ENCODE peak calls at places on chromosome 20, in eight cellular contexts. One of them, this sample, is unnamed.

GRCh38 chr20:48574383-48574782 is 253.4 kb downstream of the PREX1 start:
- DNase-seq in pancreas: no peak
- DNase-seq in fibroblast of pulmonary artery: peak; percentile 10
- DNase-seq in lower lobe of right lung: no peak
- DNase-seq in naive thymus-derived CD4-positive, alpha-beta T cell: no peak
- DNase-seq in cardiac fibroblast: peak; percentile 7
- DNase-seq in adipocyte: no peak
- DNase-seq in CD8-positive, alpha-beta T cell: no peak
- DNase-seq in this sample: no peak

GRCh38 chr20:47878601-47879004 is 93.3 kb upstream of the SULF2 start:
- DNase-seq in pancreas: no peak
- DNase-seq in fibroblast of pulmonary artery: peak; percentile 63
- DNase-seq in lower lobe of right lung: no peak
- DNase-seq in naive thymus-derived CD4-positive, alpha-beta T cell: no peak
- DNase-seq in cardiac fibroblast: peak; percentile 42
- DNase-seq in adipocyte: no peak
- DNase-seq in CD8-positive, alpha-beta T cell: no peak
- DNase-seq in this sample: no peak

GRCh38 chr20:44031822-44032582 is 117.3 kb downstream of the TOX2 start:
- DNase-seq in pancreas: no peak
- DNase-seq in fibroblast of pulmonary artery: no peak
- DNase-seq in lower lobe of right lung: no peak
- DNase-seq in naive thymus-derived CD4-positive, alpha-beta T cell: no peak
- DNase-seq in cardiac fibroblast: no peak
- DNase-seq in adipocyte: no peak
- DNase-seq in CD8-positive, alpha-beta T cell: no peak
- DNase-seq in this sample: no peak

GRCh38 chr20:1489328-1489727 is 1.9 kb downstream of the SIRPB2 start:
- DNase-seq in pancreas: no peak
- DNase-seq in fibroblast of pulmonary artery: no peak
- DNase-seq in lower lobe of right lung: no peak
- DNase-seq in naive thymus-derived CD4-positive, alpha-beta T cell: no peak
- DNase-seq in cardiac fibroblast: no peak
- DNase-seq in adipocyte: no peak
- DNase-seq in CD8-positive, alpha-beta T cell: no peak
- DNase-seq in this sample: no peak

GRCh38 chr20:32468860-32469259 is 110.7 kb downstream of the ASXL1 start:
- DNase-seq in pancreas: no peak
- DNase-seq in fibroblast of pulmonary artery: no peak
- DNase-seq in lower lobe of right lung: no peak
- DNase-seq in naive thymus-derived CD4-positive, alpha-beta T cell: no peak
- DNase-seq in cardiac fibroblast: no peak
- DNase-seq in adipocyte: no peak
- DNase-seq in CD8-positive, alpha-beta T cell: no peak
- DNase-seq in this sample: no peak

GRCh38 chr20:58981564-58982364 is 708 bp downstream of the NELFCD start:
- DNase-seq in pancreas: no peak
- DNase-seq in fibroblast of pulmonary artery: peak; percentile 19
- DNase-seq in lower lobe of right lung: no peak
- DNase-seq in naive thymus-derived CD4-positive, alpha-beta T cell: peak; percentile 19
- DNase-seq in cardiac fibroblast: peak; percentile 17
- DNase-seq in adipocyte: peak; percentile 39
- DNase-seq in CD8-positive, alpha-beta T cell: no peak
- DNase-seq in this sample: no peak

GRCh38 chr20:19944772-19945459 is 72.2 kb upstream of the NAA20 start:
- DNase-seq in pancreas: no peak
- DNase-seq in fibroblast of pulmonary artery: peak; percentile 40
- DNase-seq in lower lobe of right lung: no peak
- DNase-seq in naive thymus-derived CD4-positive, alpha-beta T cell: no peak
- DNase-seq in cardiac fibroblast: no peak
- DNase-seq in adipocyte: peak; percentile 64
- DNase-seq in CD8-positive, alpha-beta T cell: no peak
- DNase-seq in this sample: no peak

GRCh38 chr20:61985096-61985495 is 80.6 kb downstream of the TAF4 start:
- DNase-seq in pancreas: no peak
- DNase-seq in fibroblast of pulmonary artery: no peak
- DNase-seq in lower lobe of right lung: no peak
- DNase-seq in naive thymus-derived CD4-positive, alpha-beta T cell: no peak
- DNase-seq in cardiac fibroblast: no peak
- DNase-seq in adipocyte: no peak
- DNase-seq in CD8-positive, alpha-beta T cell: no peak
- DNase-seq in this sample: no peak

GRCh38 chr20:59435496-59435895 is 135.1 kb downstream of the EDN3 start:
- DNase-seq in pancreas: no peak
- DNase-seq in fibroblast of pulmonary artery: no peak
- DNase-seq in lower lobe of right lung: no peak
- DNase-seq in naive thymus-derived CD4-positive, alpha-beta T cell: no peak
- DNase-seq in cardiac fibroblast: no peak
- DNase-seq in adipocyte: no peak
- DNase-seq in CD8-positive, alpha-beta T cell: no peak
- DNase-seq in this sample: no peak

GRCh38 chr20:35506872-35507638 is 22.4 kb downstream of the C20orf173 start:
- DNase-seq in pancreas: no peak
- DNase-seq in fibroblast of pulmonary artery: no peak
- DNase-seq in lower lobe of right lung: no peak
- DNase-seq in naive thymus-derived CD4-positive, alpha-beta T cell: no peak
- DNase-seq in cardiac fibroblast: no peak
- DNase-seq in adipocyte: peak; percentile 19
- DNase-seq in CD8-positive, alpha-beta T cell: no peak
- DNase-seq in this sample: no peak

GRCh38 chr20:58209652-58210397 is 18.6 kb downstream of the ANKRD60 start:
- DNase-seq in pancreas: peak; percentile 72
- DNase-seq in fibroblast of pulmonary artery: peak; percentile 77
- DNase-seq in lower lobe of right lung: peak; percentile 91
- DNase-seq in naive thymus-derived CD4-positive, alpha-beta T cell: peak; percentile 82
- DNase-seq in cardiac fibroblast: peak; percentile 78
- DNase-seq in adipocyte: peak; percentile 92
- DNase-seq in CD8-positive, alpha-beta T cell: peak; percentile 85
- DNase-seq in this sample: peak; percentile 70

GRCh38 chr20:53660078-53660909 is 66.7 kb upstream of the ZNF217 start:
- DNase-seq in pancreas: no peak
- DNase-seq in fibroblast of pulmonary artery: peak; percentile 45
- DNase-seq in lower lobe of right lung: no peak
- DNase-seq in naive thymus-derived CD4-positive, alpha-beta T cell: peak; percentile 30
- DNase-seq in cardiac fibroblast: peak; percentile 50
- DNase-seq in adipocyte: peak; percentile 61
- DNase-seq in CD8-positive, alpha-beta T cell: no peak
- DNase-seq in this sample: no peak

GRCh38 chr20:50584687-50585086 is 74.5 kb downstream of the PTPN1 start:
- DNase-seq in pancreas: no peak
- DNase-seq in fibroblast of pulmonary artery: no peak
- DNase-seq in lower lobe of right lung: no peak
- DNase-seq in naive thymus-derived CD4-positive, alpha-beta T cell: no peak
- DNase-seq in cardiac fibroblast: no peak
- DNase-seq in adipocyte: peak; percentile 35
- DNase-seq in CD8-positive, alpha-beta T cell: no peak
- DNase-seq in this sample: no peak
- H3K4me3 ChIP-seq in pancreas: no peak overlapping the region
- H3K4me3 ChIP-seq in fibroblast of pulmonary artery: no peak overlapping the region
- H3K4me3 ChIP-seq in lower lobe of right lung: no peak overlapping the region
- H3K4me3 ChIP-seq in naive thymus-derived CD4-positive, alpha-beta T cell: no peak overlapping the region
- H3K4me3 ChIP-seq in cardiac fibroblast: no peak overlapping the region
- H3K4me3 ChIP-seq in adipocyte: no peak overlapping the region
- H3K4me3 ChIP-seq in CD8-positive, alpha-beta T cell: no peak overlapping the region
- H3K4me3 ChIP-seq in this sample: no peak overlapping the region

DNA sequence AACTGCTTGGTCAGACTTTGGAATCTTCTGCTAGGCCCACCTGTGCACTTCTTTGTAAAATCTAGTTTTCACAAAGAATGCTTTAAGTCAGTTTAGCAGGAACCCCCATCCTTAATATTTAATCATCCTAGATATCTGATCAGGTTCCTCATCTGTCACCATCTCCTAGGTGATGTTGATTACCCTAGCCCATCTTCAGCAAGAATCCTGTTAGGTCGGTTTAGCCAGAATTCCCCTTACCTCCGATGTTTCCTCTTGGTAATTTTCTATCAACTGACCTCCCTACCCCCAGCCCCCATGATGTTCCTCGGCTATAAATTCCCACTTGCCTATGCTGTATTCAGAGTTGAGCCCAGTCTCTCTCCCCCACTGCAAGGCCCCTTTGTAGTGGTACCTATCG is 2.7 kb upstream of the ZNF341 start:
- DNase-seq in pancreas: no peak
- DNase-seq in fibroblast of pulmonary artery: no peak
- DNase-seq in lower lobe of right lung: no peak
- DNase-seq in naive thymus-derived CD4-positive, alpha-beta T cell: no peak
- DNase-seq in cardiac fibroblast: no peak
- DNase-seq in adipocyte: no peak
- DNase-seq in CD8-positive, alpha-beta T cell: no peak
- DNase-seq in this sample: no peak
- H3K4me3 ChIP-seq in pancreas: no peak overlapping the region
- H3K4me3 ChIP-seq in fibroblast of pulmonary artery: no peak overlapping the region
- H3K4me3 ChIP-seq in lower lobe of right lung: no peak overlapping the region
- H3K4me3 ChIP-seq in naive thymus-derived CD4-positive, alpha-beta T cell: no peak overlapping the region
- H3K4me3 ChIP-seq in cardiac fibroblast: no peak overlapping the region
- H3K4me3 ChIP-seq in adipocyte: no peak overlapping the region
- H3K4me3 ChIP-seq in CD8-positive, alpha-beta T cell: no peak overlapping the region
- H3K4me3 ChIP-seq in this sample: no peak overlapping the region

GRCh38 chr20:2800590-2801458 is at the start of gene CPXM1:
- DNase-seq in pancreas: no peak
- DNase-seq in fibroblast of pulmonary artery: no peak
- DNase-seq in lower lobe of right lung: no peak
- DNase-seq in naive thymus-derived CD4-positive, alpha-beta T cell: no peak
- DNase-seq in cardiac fibroblast: no peak
- DNase-seq in adipocyte: peak; percentile 6
- DNase-seq in CD8-positive, alpha-beta T cell: no peak
- DNase-seq in this sample: peak; percentile 27
- H3K4me3 ChIP-seq in pancreas: no peak within 1 kb of the TSS
- H3K4me3 ChIP-seq in fibroblast of pulmonary artery: peak within 1 kb of the TSS; percentile 42
- H3K4me3 ChIP-seq in lower lobe of right lung: peak within 1 kb of the TSS; percentile 39
- H3K4me3 ChIP-seq in naive thymus-derived CD4-positive, alpha-beta T cell: peak within 1 kb of the TSS; percentile 55
- H3K4me3 ChIP-seq in cardiac fibroblast: peak within 1 kb of the TSS; percentile 50
- H3K4me3 ChIP-seq in adipocyte: peak within 1 kb of the TSS; percentile 78
- H3K4me3 ChIP-seq in CD8-positive, alpha-beta T cell: peak within 1 kb of the TSS; percentile 74
- H3K4me3 ChIP-seq in this sample: peak within 1 kb of the TSS; percentile 64

GRCh38 chr20:63087236-63087871 is 80.6 kb upstream of the BHLHE23 start:
- DNase-seq in pancreas: no peak
- DNase-seq in fibroblast of pulmonary artery: no peak
- DNase-seq in lower lobe of right lung: peak; percentile 20
- DNase-seq in naive thymus-derived CD4-positive, alpha-beta T cell: no peak
- DNase-seq in cardiac fibroblast: no peak
- DNase-seq in adipocyte: no peak
- DNase-seq in CD8-positive, alpha-beta T cell: no peak
- DNase-seq in this sample: no peak
- H3K4me3 ChIP-seq in pancreas: no peak overlapping the region
- H3K4me3 ChIP-seq in fibroblast of pulmonary artery: no peak overlapping the region
- H3K4me3 ChIP-seq in lower lobe of right lung: no peak overlapping the region
- H3K4me3 ChIP-seq in naive thymus-derived CD4-positive, alpha-beta T cell: no peak overlapping the region
- H3K4me3 ChIP-seq in cardiac fibroblast: no peak overlapping the region
- H3K4me3 ChIP-seq in adipocyte: no peak overlapping the region
- H3K4me3 ChIP-seq in CD8-positive, alpha-beta T cell: no peak overlapping the region
- H3K4me3 ChIP-seq in this sample: no peak overlapping the region

GRCh38 chr20:5181955-5182354 is 55.1 kb downstream of the CDS2 start:
- DNase-seq in pancreas: no peak
- DNase-seq in fibroblast of pulmonary artery: peak; percentile 66
- DNase-seq in lower lobe of right lung: no peak
- DNase-seq in naive thymus-derived CD4-positive, alpha-beta T cell: no peak
- DNase-seq in cardiac fibroblast: peak; percentile 65
- DNase-seq in adipocyte: peak; percentile 11
- DNase-seq in CD8-positive, alpha-beta T cell: no peak
- DNase-seq in this sample: no peak

GRCh38 chr20:5180421-5180820 is 53.6 kb downstream of the CDS2 start:
- DNase-seq in pancreas: no peak
- DNase-seq in fibroblast of pulmonary artery: no peak
- DNase-seq in lower lobe of right lung: no peak
- DNase-seq in naive thymus-derived CD4-positive, alpha-beta T cell: no peak
- DNase-seq in cardiac fibroblast: no peak
- DNase-seq in adipocyte: no peak
- DNase-seq in CD8-positive, alpha-beta T cell: no peak
- DNase-seq in this sample: no peak

GRCh38 chr20:5181492-5181891 is 54.7 kb downstream of the CDS2 start:
- DNase-seq in pancreas: no peak
- DNase-seq in fibroblast of pulmonary artery: no peak
- DNase-seq in lower lobe of right lung: no peak
- DNase-seq in naive thymus-derived CD4-positive, alpha-beta T cell: no peak
- DNase-seq in cardiac fibroblast: no peak
- DNase-seq in adipocyte: no peak
- DNase-seq in CD8-positive, alpha-beta T cell: no peak
- DNase-seq in this sample: no peak

GRCh38 chr20:5182615-5183254 is 55.9 kb downstream of the CDS2 start:
- DNase-seq in pancreas: no peak
- DNase-seq in fibroblast of pulmonary artery: no peak
- DNase-seq in lower lobe of right lung: no peak
- DNase-seq in naive thymus-derived CD4-positive, alpha-beta T cell: no peak
- DNase-seq in cardiac fibroblast: no peak
- DNase-seq in adipocyte: no peak
- DNase-seq in CD8-positive, alpha-beta T cell: no peak
- DNase-seq in this sample: no peak

DNA sequence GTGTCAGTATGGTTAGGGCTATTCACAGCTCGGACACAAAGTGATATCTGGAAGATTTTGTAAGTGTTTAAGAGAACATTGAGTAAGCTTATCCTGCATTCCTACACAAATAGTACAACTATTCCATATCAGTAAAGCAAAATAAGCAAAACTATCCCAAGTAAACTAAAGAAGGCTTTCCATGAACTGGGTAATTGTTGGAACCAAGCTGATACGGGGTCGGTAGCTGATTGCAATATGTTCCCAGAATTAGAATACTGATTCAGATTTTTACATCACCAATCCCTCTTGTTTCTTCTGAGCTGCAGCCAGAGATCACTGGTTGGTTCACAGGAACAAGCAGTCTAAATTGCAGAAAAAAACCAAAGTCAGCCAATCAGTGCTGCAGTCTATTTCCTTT is 54.1 kb downstream of the CDS2 start:
- DNase-seq in pancreas: no peak
- DNase-seq in fibroblast of pulmonary artery: no peak
- DNase-seq in lower lobe of right lung: no peak
- DNase-seq in naive thymus-derived CD4-positive, alpha-beta T cell: no peak
- DNase-seq in cardiac fibroblast: no peak
- DNase-seq in adipocyte: peak; percentile 7
- DNase-seq in CD8-positive, alpha-beta T cell: no peak
- DNase-seq in this sample: no peak
- H3K4me3 ChIP-seq in pancreas: no peak overlapping the region
- H3K4me3 ChIP-seq in fibroblast of pulmonary artery: no peak overlapping the region
- H3K4me3 ChIP-seq in lower lobe of right lung: no peak overlapping the region
- H3K4me3 ChIP-seq in naive thymus-derived CD4-positive, alpha-beta T cell: no peak overlapping the region
- H3K4me3 ChIP-seq in cardiac fibroblast: no peak overlapping the region
- H3K4me3 ChIP-seq in adipocyte: peak overlapping the region; percentile 59
- H3K4me3 ChIP-seq in CD8-positive, alpha-beta T cell: no peak overlapping the region
- H3K4me3 ChIP-seq in this sample: no peak overlapping the region